ENCODE peak calls at places on chromosomes 12 and 14, in six cellular contexts. P, Y, G, Q, Z and J are unnamed samples.

GRCh38 chr14:63470877-63471565 is 72.2 kb downstream of the PPP2R5E start:
- DNase-seq in Q (no peak), P (no peak), Z (no peak), Y (no peak), G (no peak), J (no peak)

GRCh38 chr12:24172773-24173447 is 223.4 kb upstream of the SOX5 start:
- DNase-seq in Q (no peak), Z (no peak), G (no peak), P (no peak), Y (no peak), J (no peak)

GRCh38 chr14:65164068-65164824 is 61.9 kb upstream of the MAX start:
- DNase-seq in P (no peak), Z (no peak), G (peak; percentile 63), Q (peak; percentile 21), Y (no peak), J (no peak)

GRCh38 chr14:102893452-102893851 is 29.0 kb upstream of the AMN start:
- DNase-seq in G (no peak), Y (no peak), P (no peak), Q (peak; percentile 41), Z (peak; percentile 42), J (no peak)

GRCh38 chr14:94307410-94307992 is 14.4 kb upstream of the SERPINA10 start:
- DNase-seq in Z (no peak), Q (no peak), G (no peak), Y (no peak), P (no peak), J (no peak)

GRCh38 chr12:124847675-124848074 is 16.0 kb downstream of the SCARB1 start:
- DNase-seq in Q (no peak), Y (no peak), G (no peak), P (peak; percentile 52), Z (no peak), J (no peak)

GRCh38 chr12:38823314-38823713 is 82.1 kb downstream of the CPNE8 start:
- DNase-seq in Y (no peak), G (no peak), Q (no peak), P (no peak), Z (no peak), J (no peak)

GRCh38 chr14:95507701-95508103 is 8.7 kb downstream of the SYNE3 start:
- DNase-seq in G (peak; percentile 55), P (no peak), Q (no peak), Z (no peak), Y (no peak), J (peak; percentile 80)

GRCh38 chr14:22283000-22283399 is 306.0 kb downstream of the DAD1 start:
- DNase-seq in G (no peak), P (no peak), Q (no peak), Y (no peak), Z (no peak), J (no peak)

GRCh38 chr12:16088421-16088820 is 177.3 kb downstream of the DERA start:
- DNase-seq in Z (no peak), G (no peak), Q (no peak), Y (no peak), P (no peak), J (no peak)

GRCh38 chr14:100531591-100532121 is 55.6 kb downstream of the BEGAIN start:
- DNase-seq in Q (peak; percentile 20), Y (peak; percentile 41), P (peak; percentile 16), Z (no peak), G (peak; percentile 49), J (peak; percentile 46)

GRCh38 chr14:56534656-56535055 is 44.9 kb upstream of the TMEM260 start:
- DNase-seq in G (no peak), Q (no peak), P (no peak), Y (no peak), Z (no peak), J (no peak)

GRCh38 chr14:92527724-92528123 is 14.1 kb downstream of the RIN3 start:
- DNase-seq in P (no peak), G (no peak), Y (no peak), Z (no peak), Q (no peak), J (no peak)

GRCh38 chr14:89176090-89176757 is 240.8 kb downstream of the FOXN3 start:
- DNase-seq in P (no peak), Y (no peak), Q (no peak), Z (no peak), G (no peak), J (no peak)

GRCh38 chr12:45705404-45705803 is 24.1 kb upstream of the ARID2 start:
- DNase-seq in G (no peak), Z (no peak), P (no peak), Y (no peak), Q (no peak), J (no peak)

GRCh38 chr12:45708363-45708762 is 21.1 kb upstream of the ARID2 start:
- DNase-seq in G (no peak), P (no peak), Q (no peak), Z (no peak), Y (no peak), J (no peak)

GRCh38 chr12:45703942-45704341 is 25.6 kb upstream of the ARID2 start:
- DNase-seq in Z (no peak), G (no peak), Q (no peak), Y (no peak), P (no peak), J (no peak)

GRCh38 chr12:45707241-45707857 is 22.2 kb upstream of the ARID2 start:
- DNase-seq in P (no peak), Z (no peak), Y (no peak), Q (no peak), G (no peak), J (no peak)

GRCh38 chr12:45704968-45705367 is 24.5 kb upstream of the ARID2 start:
- DNase-seq in Z (no peak), Q (no peak), G (no peak), Y (no peak), P (no peak), J (no peak)
- TF ChIP-seq CTCF in Z (no peak), Q (no peak), G (no peak), Y (no peak), P (no peak), J (no peak)

DNA sequence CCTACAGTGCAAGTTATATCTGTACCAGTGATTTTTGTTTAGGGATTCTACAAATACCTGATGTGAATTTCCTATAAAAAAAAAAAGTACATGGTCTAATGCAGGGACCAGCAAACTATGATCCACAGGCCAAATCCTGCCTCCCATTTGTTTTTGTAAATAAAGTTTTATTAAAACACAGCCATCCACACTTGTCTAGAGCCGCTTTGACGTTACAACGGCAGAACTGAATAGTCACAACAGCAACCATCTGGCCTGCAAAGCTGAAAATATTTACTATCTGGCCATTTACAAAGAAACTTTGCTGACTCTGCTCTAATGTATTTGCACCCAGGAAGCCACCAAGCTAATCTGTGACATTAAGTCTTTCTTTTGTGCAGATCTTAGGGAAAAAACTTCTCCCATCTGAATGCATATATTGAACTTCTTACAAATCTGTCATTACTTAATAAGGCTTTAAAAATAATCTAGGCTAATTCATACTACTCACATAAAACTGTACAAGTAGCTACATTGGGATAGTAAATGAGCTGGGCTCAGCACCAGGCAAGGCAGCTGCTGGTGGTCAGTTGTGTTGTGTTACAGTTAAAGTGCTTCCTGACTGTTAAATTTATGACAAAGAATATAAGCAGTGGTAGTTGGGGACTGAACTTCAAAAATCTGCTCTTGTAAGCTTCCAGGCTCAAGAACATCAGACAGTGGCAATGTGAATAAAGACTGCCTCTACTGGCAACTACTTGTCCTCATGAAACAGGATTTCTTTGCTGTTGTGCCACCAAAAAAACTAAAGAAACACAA is 303.3 kb downstream of the MED13L start:
- DNase-seq in Y (no peak), Q (no peak), G (no peak), Z (no peak), P (no peak), J (no peak)
- H3K4me3 ChIP-seq in Y (no peak overlapping the region), Q (no peak overlapping the region), G (no peak overlapping the region), Z (no peak overlapping the region), P (no peak overlapping the region), J (no peak overlapping the region)

GRCh38 chr12:12733118-12733517 is 15.9 kb downstream of the CDKN1B start:
- DNase-seq in G (no peak), Y (no peak), Q (no peak), P (no peak), Z (no peak), J (no peak)

GRCh38 chr12:12735301-12735700 is 18.1 kb downstream of the CDKN1B start:
- DNase-seq in G (no peak), Y (no peak), P (no peak), Q (no peak), Z (no peak), J (no peak)

GRCh38 chr12:12734561-12735071 is 17.4 kb downstream of the CDKN1B start:
- DNase-seq in G (no peak), Q (peak; percentile 75), Y (no peak), P (no peak), Z (no peak), J (no peak)

GRCh38 chr12:12734054-12734453 is 16.9 kb downstream of the CDKN1B start:
- DNase-seq in Z (no peak), Y (no peak), Q (no peak), P (no peak), G (no peak), J (no peak)

DNA sequence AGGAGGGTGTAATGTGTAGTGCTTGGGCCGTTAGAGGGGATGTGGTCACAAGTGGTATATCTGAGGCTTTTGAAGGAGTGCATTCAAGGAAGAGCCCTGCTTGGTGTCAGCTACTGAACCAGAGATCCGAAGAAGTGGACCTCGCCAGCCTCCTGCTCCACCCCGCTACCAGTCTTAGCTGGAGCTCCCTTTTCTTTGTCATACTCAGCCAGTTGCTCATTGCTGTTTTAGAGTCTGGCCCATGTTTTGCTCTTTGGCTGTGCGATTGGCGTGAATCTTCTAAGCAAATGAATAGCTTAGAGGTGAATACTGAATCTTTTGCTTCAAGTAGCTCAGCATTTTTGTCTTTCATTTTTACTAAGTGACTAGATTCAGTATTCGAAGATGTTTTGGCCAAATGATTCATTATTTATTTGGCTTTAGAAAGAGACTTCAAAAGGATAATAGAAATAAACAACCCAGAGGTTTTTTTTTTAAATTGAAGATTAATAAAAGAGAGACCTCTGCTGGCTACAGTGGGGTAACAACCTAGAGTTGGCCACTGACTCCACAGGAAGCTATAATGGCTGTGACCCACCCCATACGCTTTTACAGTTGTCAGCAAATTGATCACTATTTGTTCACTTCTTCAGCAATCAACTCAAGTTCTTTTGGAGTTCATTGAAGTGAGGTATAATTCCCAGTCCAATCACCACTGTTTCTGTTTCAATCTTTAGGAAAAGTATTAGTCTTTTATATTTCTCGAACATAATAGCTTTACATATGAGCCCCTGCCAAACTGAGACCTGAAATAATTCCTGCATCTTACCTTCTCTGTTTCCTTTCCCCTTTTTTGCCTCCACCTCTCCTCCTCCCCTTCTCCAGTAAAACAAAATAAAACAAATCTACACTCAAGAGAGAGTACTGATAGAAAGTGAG is 19.9 kb downstream of the CDKN1B start:
- DNase-seq in Y (peak; percentile 72), Z (peak; percentile 23), Q (peak; percentile 51), G (peak; percentile 73), P (peak; percentile 56), J (no peak)
- H3K4me1 ChIP-seq in Y (peaks cover 25% of the 10 kb centered on the region), Z (no peaks in the 10 kb centered on the region), Q (peaks cover 30% of the 10 kb centered on the region), G (no peaks in the 10 kb centered on the region), P (peaks cover 8% of the 10 kb centered on the region), J (peaks cover 40% of the 10 kb centered on the region)

GRCh38 chr12:6202331-6202730 is 2.1 kb downstream of the CD9 start:
- DNase-seq in Y (no peak), P (no peak), G (no peak), Q (no peak), Z (no peak), J (no peak)

GRCh38 chr12:6200266-6201198 is at the start of gene CD9:
- DNase-seq in Q (peak; percentile 86), Y (peak; percentile 56), P (peak; percentile 81), G (peak; percentile 88), Z (peak; percentile 81), J (no peak)

GRCh38 chr12:6201775-6202292 is 1.6 kb downstream of the CD9 start:
- DNase-seq in Y (no peak), P (no peak), Q (no peak), Z (no peak), G (no peak), J (no peak)

GRCh38 chr12:6199531-6200265 is 502 bp upstream of the CD9 start:
- DNase-seq in Q (peak; percentile 64), P (peak; percentile 64), Z (peak; percentile 69), Y (no peak), G (no peak), J (no peak)

GRCh38 chr12:6201199-6201608 is 1.0 kb downstream of the CD9 start:
- DNase-seq in Y (peak; percentile 52), P (no peak), Z (no peak), G (peak; percentile 59), Q (peak; percentile 55), J (no peak)
- TF ChIP-seq CTCF in Y (no peak), P (no peak), Z (no peak), G (no peak), Q (no peak), J (no peak)